ENCODE peak calls at places on chromosomes 11 and 22, in ten cellular contexts. F is stimulated activated CD4-positive, alpha-beta T cell treated with anti-CD3 and anti-CD28 coated beads, Interleukin-12 subunit alpha, Interleukin-12 subunit beta, amount 100 ng/mL, for 24 hours; R is MM.1S; E is central memory CD4-positive, alpha-beta T cell; X is hypothalamus; W is GM13977; Z is H4; Q is CD8-positive, alpha-beta memory T cell; K is activated CD4-positive, alpha-beta T cell treated with anti-CD3 and anti-CD28 coated beads for 24 hours; S is left cardiac atrium. I is an unnamed sample.
A peak's percentile ranks its signal among the peaks of the same experiment; 100 is the strongest.

GRCh38 chr22:46008836-46009596 is 32.1 kb upstream of the WNT7B start:
- DNase-seq in S (peak; percentile 16), X (no peak), Z (no peak), R (no peak), F (no peak), K (no peak), W (no peak), Q (no peak), E (no peak), I (no peak)

GRCh38 chr22:38927033-38927789 is 30.2 kb upstream of the APOBEC3A start:
- DNase-seq in E (peak; percentile 12), S (peak; percentile 79), W (peak; percentile 65), R (peak; percentile 71), F (peak; percentile 54), Q (no peak), K (peak; percentile 42), X (peak; percentile 81), Z (no peak), I (peak; percentile 77)

GRCh38 chr11:7060828-7061227 is 28.0 kb upstream of the RBMXL2 start:
- DNase-seq in E (no peak), X (no peak), W (no peak), K (no peak), R (no peak), S (no peak), Q (no peak), F (no peak), Z (no peak), I (no peak)

GRCh38 chr11:120710354-120711187 is 199.0 kb downstream of the GRIK4 start:
- DNase-seq in X (peak; percentile 69), F (no peak), R (no peak), K (no peak), W (no peak), E (no peak), S (peak; percentile 31), Z (peak; percentile 77), Q (no peak), I (no peak)

GRCh38 chr11:45145421-45146071 is 893 bp upstream of the PRDM11 start:
- DNase-seq in R (no peak), Q (no peak), F (no peak), X (peak; percentile 26), E (no peak), Z (no peak), W (no peak), K (no peak), S (peak; percentile 58), I (no peak)

GRCh38 chr11:8813658-8814057 is 97.3 kb upstream of the AKIP1 start:
- DNase-seq in X (peak; percentile 67), F (peak; percentile 51), Z (peak; percentile 80), E (no peak), Q (no peak), R (peak; percentile 81), W (peak; percentile 87), S (peak; percentile 69), K (peak; percentile 43), I (peak; percentile 80)

GRCh38 chr22:35230839-35231584 is 26.3 kb upstream of the HMGXB4 start:
- DNase-seq in Z (peak; percentile 36), X (no peak), F (no peak), S (no peak), R (peak; percentile 84), W (no peak), K (no peak), Q (no peak), E (no peak), I (no peak)

GRCh38 chr11:129386795-129387390 is 11.2 kb downstream of the BARX2 start:
- DNase-seq in Q (no peak), Z (peak; percentile 22), E (no peak), R (no peak), S (no peak), X (no peak), F (no peak), K (no peak), W (no peak), I (no peak)

GRCh38 chr22:47189056-47189916 is 426.8 kb downstream of the TBC1D22A start:
- DNase-seq in K (no peak), Q (no peak), W (no peak), Z (no peak), F (no peak), X (no peak), E (no peak), S (no peak), R (no peak), I (no peak)